ENCODE peak calls at places on chromosomes 6 and 20, in four cellular contexts. One of them, this sample, is unnamed.

GRCh38 chr20:10521068-10521834 is 86.1 kb downstream of the SLX4IP start:
- DNase-seq in erythroblast: no peak
- DNase-seq in NCI-H1105: no peak
- DNase-seq in left cardiac atrium: no peak
- DNase-seq in this sample: no peak

GRCh38 chr6:79158856-79159516 is 75.5 kb downstream of the HMGN3 start:
- DNase-seq in erythroblast: no peak
- DNase-seq in NCI-H1105: no peak
- DNase-seq in left cardiac atrium: no peak
- DNase-seq in this sample: no peak

GRCh38 chr6:111936718-111937117 is 63.5 kb upstream of the FYN start:
- DNase-seq in erythroblast: no peak
- DNase-seq in NCI-H1105: no peak
- DNase-seq in left cardiac atrium: no peak
- DNase-seq in this sample: no peak

GRCh38 chr6:41056768-41057490 is 3.9 kb downstream of the APOBEC2 start:
- DNase-seq in erythroblast: peak; percentile 38
- DNase-seq in NCI-H1105: no peak
- DNase-seq in left cardiac atrium: no peak
- DNase-seq in this sample: no peak

GRCh38 chr6:133070410-133071043 is 170.6 kb upstream of the EYA4 start:
- DNase-seq in erythroblast: no peak
- DNase-seq in NCI-H1105: no peak
- DNase-seq in left cardiac atrium: no peak
- DNase-seq in this sample: no peak

GRCh38 chr6:7052441-7052936 is 55.3 kb upstream of the RREB1 start:
- DNase-seq in erythroblast: peak; percentile 47
- DNase-seq in NCI-H1105: peak; percentile 42
- DNase-seq in left cardiac atrium: peak; percentile 55
- DNase-seq in this sample: no peak

GRCh38 chr6:1987640-1988039 is 257.8 kb downstream of the GMDS start:
- DNase-seq in erythroblast: no peak
- DNase-seq in NCI-H1105: no peak
- DNase-seq in left cardiac atrium: no peak
- DNase-seq in this sample: no peak

GRCh38 chr20:63106108-63106764 is 99.5 kb upstream of the BHLHE23 start:
- DNase-seq in erythroblast: no peak
- DNase-seq in NCI-H1105: no peak
- DNase-seq in left cardiac atrium: peak; percentile 58
- DNase-seq in this sample: no peak

GRCh38 chr20:36461600-36462439 is 79.5 kb upstream of the MYL9 start:
- DNase-seq in erythroblast: peak; percentile 76
- DNase-seq in NCI-H1105: peak; percentile 22
- DNase-seq in left cardiac atrium: peak; percentile 81
- DNase-seq in this sample: peak; percentile 57

GRCh38 chr6:145539831-145540230 is 195.5 kb downstream of the EPM2A start:
- DNase-seq in erythroblast: no peak
- DNase-seq in NCI-H1105: no peak
- DNase-seq in left cardiac atrium: no peak
- DNase-seq in this sample: no peak

This sample was measured in anterior cingulate cortex.